ENCODE peak calls at places on chromosomes 11 and 22, in eight cellular contexts. B, R, W, J, Y, A, D and X are unnamed samples.

GRCh38 chr11:104979839-104980238 is 11.5 kb upstream of the CASP4 start:
- DNase-seq in B (no peak), R (no peak), W (no peak), J (no peak), Y (no peak), A (no peak), D (no peak), X (no peak)

GRCh38 chr22:20881231-20881630 is 22.4 kb downstream of the SNAP29 start:
- DNase-seq in B (no peak), R (no peak), W (peak), J (no peak), Y (peak), A (no peak), D (no peak), X (no peak)

GRCh38 chr11:723120-723883 is 17.3 kb downstream of the EPS8L2 start:
- DNase-seq in B (peak), R (no peak), W (peak), J (peak), Y (peak), A (no peak), D (no peak), X (no peak)

GRCh38 chr22:44200855-44201550 is 20.3 kb downstream of the PARVG start:
- DNase-seq in B (no peak), R (no peak), W (no peak), J (no peak), Y (no peak), A (no peak), D (no peak), X (no peak)

GRCh38 chr11:129375731-129376657 is at the start of gene BARX2:
- DNase-seq in B (peak), R (peak), W (peak), J (peak), Y (peak), A (peak), D (peak), X (no peak)

GRCh38 chr22:19134176-19134831 is 3.2 kb downstream of the TSSK2 start:
- DNase-seq in B (no peak), R (no peak), W (no peak), J (no peak), Y (no peak), A (no peak), D (no peak), X (no peak)

GRCh38 chr22:27314276-27314807 is 487.2 kb downstream of the MN1 start:
- DNase-seq in B (no peak), R (no peak), W (no peak), J (no peak), Y (no peak), A (no peak), D (no peak), X (no peak)

GRCh38 chr11:122435540-122436187 is 219.9 kb upstream of the UBASH3B start:
- DNase-seq in B (no peak), R (no peak), W (no peak), J (no peak), Y (no peak), A (no peak), D (no peak), X (no peak)

GRCh38 chr11:12715941-12716340 is 41.7 kb downstream of the TEAD1 start:
- DNase-seq in B (no peak), R (no peak), W (no peak), J (no peak), Y (no peak), A (no peak), D (peak), X (no peak)

GRCh38 chr11:1156506-1157340 is 1.0 kb upstream of the MUC5AC start:
- DNase-seq in B (no peak), R (no peak), W (no peak), J (no peak), Y (no peak), A (no peak), D (no peak), X (no peak)

GRCh38 chr22:29947410-29948387 is 64.7 kb downstream of the MTMR3 start:
- DNase-seq in B (peak), R (no peak), W (peak), J (no peak), Y (peak), A (no peak), D (no peak), X (no peak)

GRCh38 chr22:35739642-35740041 is 22.0 kb downstream of the APOL5 start:
- DNase-seq in B (no peak), R (no peak), W (peak), J (no peak), Y (peak), A (no peak), D (no peak), X (no peak)

GRCh38 chr22:41813726-41814410 is 13.4 kb downstream of the CCDC134 start:
- DNase-seq in B (no peak), R (no peak), W (no peak), J (no peak), Y (no peak), A (no peak), D (no peak), X (no peak)

GRCh38 chr22:20536590-20537324 is 29.3 kb downstream of the MED15 start:
- DNase-seq in B (no peak), R (no peak), W (peak), J (no peak), Y (peak), A (no peak), D (no peak), X (no peak)

GRCh38 chr11:121723261-121723741 is 270.5 kb upstream of the SORL1-AS1 start:
- DNase-seq in B (peak), R (no peak), W (no peak), J (peak), Y (peak), A (no peak), D (no peak), X (no peak)

GRCh38 chr11:47480762-47481161 is 31.8 kb upstream of the RAPSN start:
- DNase-seq in B (peak), R (no peak), W (no peak), J (no peak), Y (no peak), A (no peak), D (no peak), X (no peak)
- TF ChIP-seq CTCF in B (no peak), R (no peak), W (no peak), J (no peak), Y (no peak), A (no peak), D (no peak), X (no peak)

GRCh38 chr11:133830931-133831907 is 14.1 kb downstream of the SPATA19 start:
- DNase-seq in B (no peak), R (no peak), W (no peak), J (no peak), Y (no peak), A (no peak), D (no peak), X (no peak)
- TF ChIP-seq CTCF in B (no peak), R (no peak), W (no peak), J (peak), Y (peak), A (peak), D (peak), X (no peak)

GRCh38 chr22:48488149-48488551 is 1339.5 kb downstream of the BRD1 start:
- DNase-seq in B (no peak), R (no peak), W (no peak), J (no peak), Y (no peak), A (no peak), D (no peak), X (no peak)
- TF ChIP-seq CTCF in B (no peak), R (no peak), W (no peak), J (no peak), Y (no peak), A (no peak), D (peak), X (no peak)

GRCh38 chr11:63736864-63737263 is 31.7 kb downstream of the ZFTA start:
- DNase-seq in B (no peak), R (no peak), W (no peak), J (no peak), Y (no peak), A (no peak), D (no peak), X (no peak)

GRCh38 chr11:63737718-63738117 is 30.9 kb downstream of the ZFTA start:
- DNase-seq in B (no peak), R (no peak), W (no peak), J (no peak), Y (no peak), A (no peak), D (no peak), X (no peak)

GRCh38 chr11:63738720-63739360 is 29.7 kb downstream of the ZFTA start:
- DNase-seq in B (peak), R (peak), W (peak), J (peak), Y (peak), A (peak), D (peak), X (peak)
- TF ChIP-seq CTCF in B (peak), R (peak), W (peak), J (peak), Y (peak), A (peak), D (peak), X (peak)

GRCh38 chr22:38842512-38843200 is 1.2 kb downstream of the NPTXR start:
- DNase-seq in B (no peak), R (no peak), W (no peak), J (no peak), Y (no peak), A (no peak), D (no peak), X (no peak)

GRCh38 chr22:38843716-38844660 is at the start of gene NPTXR:
- DNase-seq in B (peak), R (no peak), W (no peak), J (peak), Y (no peak), A (no peak), D (peak), X (no peak)

GRCh38 chr22:38844661-38845367 is 986 bp upstream of the NPTXR start:
- DNase-seq in B (no peak), R (no peak), W (no peak), J (no peak), Y (no peak), A (no peak), D (no peak), X (no peak)

GRCh38 chr22:38841635-38842034 is 2.2 kb downstream of the NPTXR start:
- DNase-seq in B (no peak), R (no peak), W (no peak), J (no peak), Y (no peak), A (no peak), D (no peak), X (no peak)

GRCh38 chr22:38843201-38843715 is 570 bp downstream of the NPTXR start:
- DNase-seq in B (peak), R (no peak), W (peak), J (peak), Y (peak), A (no peak), D (peak), X (no peak)
- TF ChIP-seq CTCF in B (peak), R (no peak), W (no peak), J (peak), Y (no peak), A (no peak), D (peak), X (peak)

DNA sequence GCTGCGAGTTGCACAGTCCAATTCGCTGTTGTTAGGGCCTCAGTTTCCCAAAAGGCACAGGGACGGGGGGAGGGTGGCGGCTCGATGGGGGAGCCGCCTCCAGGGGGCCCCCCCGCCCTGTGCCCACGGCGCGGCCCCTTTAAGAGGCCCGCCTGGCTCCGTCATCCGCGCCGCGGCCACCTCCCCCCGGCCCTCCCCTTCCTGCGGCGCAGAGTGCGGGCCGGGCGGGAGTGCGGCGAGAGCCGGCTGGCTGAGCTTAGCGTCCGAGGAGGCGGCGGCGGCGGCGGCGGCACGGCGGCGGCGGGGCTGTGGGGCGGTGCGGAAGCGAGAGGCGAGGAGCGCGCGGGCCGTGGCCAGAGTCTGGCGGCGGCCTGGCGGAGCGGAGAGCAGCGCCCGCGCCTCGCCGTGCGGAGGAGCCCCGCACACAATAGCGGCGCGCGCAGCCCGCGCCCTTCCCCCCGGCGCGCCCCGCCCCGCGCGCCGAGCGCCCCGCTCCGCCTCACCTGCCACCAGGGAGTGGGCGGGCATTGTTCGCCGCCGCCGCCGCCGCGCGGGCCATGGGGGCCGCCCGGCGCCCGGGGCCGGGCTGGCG is at the start of gene BCR:
- DNase-seq in B (peak), R (peak), W (peak), J (peak), Y (peak), A (peak), D (peak), X (no peak)
- TF ChIP-seq CTCF in B (no peak), R (no peak), W (no peak), J (no peak), Y (no peak), A (no peak), D (no peak), X (no peak)

GRCh38 chr11:56521955-56522354 is 21.1 kb downstream of the OR5M11 start:
- DNase-seq in B (no peak), R (no peak), W (peak), J (no peak), Y (no peak), A (no peak), D (no peak), X (no peak)
- TF ChIP-seq CTCF in B (no peak), R (no peak), W (no peak), J (no peak), Y (no peak), A (peak), D (peak), X (no peak)

GRCh38 chr22:24830205-24830979 is 24.4 kb downstream of the SGSM1 start:
- DNase-seq in B (no peak), R (no peak), W (no peak), J (no peak), Y (no peak), A (no peak), D (no peak), X (no peak)

GRCh38 chr22:24833881-24834495 is 28.0 kb downstream of the SGSM1 start:
- DNase-seq in B (no peak), R (no peak), W (no peak), J (no peak), Y (no peak), A (no peak), D (no peak), X (no peak)

GRCh38 chr22:24831678-24832077 is 25.7 kb downstream of the SGSM1 start:
- DNase-seq in B (no peak), R (no peak), W (no peak), J (no peak), Y (no peak), A (no peak), D (no peak), X (no peak)

GRCh38 chr22:24836282-24836681 is 30.3 kb downstream of the SGSM1 start:
- DNase-seq in B (peak), R (no peak), W (peak), J (no peak), Y (no peak), A (no peak), D (no peak), X (no peak)

DNA sequence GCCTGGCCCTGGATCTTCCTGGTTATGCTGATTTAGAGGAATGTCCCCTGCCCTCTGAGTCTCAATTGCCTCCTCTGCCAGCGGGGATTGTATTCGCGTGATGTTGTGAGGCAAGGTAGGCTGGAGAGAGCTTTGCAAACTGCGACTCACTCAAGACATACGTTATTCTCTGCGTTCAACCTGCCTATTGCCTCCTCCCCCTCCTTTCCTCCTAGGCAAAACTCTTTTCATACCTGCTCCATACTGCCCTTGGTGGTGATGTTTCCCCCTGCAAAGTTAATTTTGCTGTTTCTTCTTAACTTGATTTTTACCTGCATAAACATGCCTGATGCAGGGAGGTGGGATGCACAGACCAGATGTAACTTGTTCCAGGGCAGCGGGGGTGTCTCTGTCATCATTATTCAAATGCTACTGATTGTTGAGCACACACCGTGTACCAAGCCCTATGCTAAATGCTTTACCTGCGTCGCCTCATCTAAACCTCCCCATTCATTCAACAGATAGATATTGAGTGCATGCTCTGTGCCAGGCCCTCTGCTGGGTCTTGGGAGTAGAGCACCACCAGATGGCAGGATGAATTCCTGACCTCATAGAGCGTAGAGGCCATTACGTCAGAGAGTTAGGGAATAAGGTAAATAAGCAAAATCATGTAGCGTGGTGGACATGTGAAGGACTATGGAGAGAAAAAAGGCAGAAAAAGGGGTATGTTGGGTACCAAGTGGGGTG is 29.0 kb downstream of the SGSM1 start:
- DNase-seq in B (peak), R (no peak), W (peak), J (no peak), Y (peak), A (peak), D (no peak), X (no peak)
- TF ChIP-seq CTCF in B (peak), R (no peak), W (peak), J (peak), Y (no peak), A (peak), D (peak), X (no peak)